ENCODE peak calls at places on chromosomes 1 and 21, in seven cellular contexts. A, M, H, C, Y, V and U are unnamed samples.

GRCh38 chr1:220976390-220976789 is 97.1 kb downstream of the HLX start:
- DNase-seq in A (no peak), M (no peak), H (no peak), C (no peak), Y (no peak), V (no peak), U (no peak)

GRCh38 chr1:68141801-68142440 is 90.4 kb downstream of the WLS start:
- DNase-seq in A (peak), M (peak), H (no peak), C (peak), Y (no peak), V (peak), U (no peak)

GRCh38 chr1:238779676-238780075 is 606.7 kb upstream of the CHRM3 start:
- DNase-seq in A (no peak), M (peak), H (no peak), C (no peak), Y (no peak), V (no peak), U (no peak)

GRCh38 chr1:241706967-241707366 is 54.9 kb downstream of the WDR64 start:
- DNase-seq in A (no peak), M (peak), H (no peak), C (peak), Y (no peak), V (no peak), U (no peak)

GRCh38 chr1:53246261-53247134 is 8.2 kb upstream of the MAGOH start:
- DNase-seq in A (no peak), M (peak), H (no peak), C (no peak), Y (no peak), V (peak), U (no peak)

GRCh38 chr1:26350701-26351590 is 3.0 kb downstream of the CRYBG2 start:
- DNase-seq in A (peak), M (peak), H (no peak), C (no peak), Y (no peak), V (peak), U (no peak)

GRCh38 chr1:245986404-245987221 is 520.5 kb downstream of the SMYD3 start:
- DNase-seq in A (no peak), M (peak), H (no peak), C (no peak), Y (no peak), V (peak), U (no peak)

GRCh38 chr1:218765753-218766152 is 407.9 kb upstream of the LYPLAL1 start:
- DNase-seq in A (no peak), M (no peak), H (no peak), C (no peak), Y (no peak), V (no peak), U (no peak)

GRCh38 chr1:70090875-70091274 is 114.5 kb downstream of the LRRC40 start:
- DNase-seq in A (no peak), M (peak), H (no peak), C (no peak), Y (no peak), V (peak), U (no peak)

GRCh38 chr1:214074477-214074876 is 86.7 kb downstream of the PROX1 start:
- DNase-seq in A (no peak), M (no peak), H (no peak), C (no peak), Y (no peak), V (no peak), U (no peak)

GRCh38 chr1:161473363-161473762 is 31.9 kb upstream of the FCGR2A start:
- DNase-seq in A (peak), M (no peak), H (no peak), C (no peak), Y (no peak), V (peak), U (no peak)

GRCh38 chr1:10948463-10948775 is 64.0 kb upstream of the TARDBP start:
- DNase-seq in A (no peak), M (no peak), H (no peak), C (no peak), Y (no peak), V (no peak), U (no peak)

GRCh38 chr1:14215151-14215550 is 383.3 kb upstream of the KAZN start:
- DNase-seq in A (no peak), M (peak), H (no peak), C (no peak), Y (no peak), V (no peak), U (no peak)

GRCh38 chr1:163535807-163536206 is 214.1 kb downstream of the NUF2 start:
- DNase-seq in A (peak), M (peak), H (no peak), C (no peak), Y (no peak), V (peak), U (no peak)
- TF ChIP-seq CTCF in A (peak), M (no peak), H (no peak), C (no peak), Y (peak), V (peak), U (peak)

GRCh38 chr1:179589524-179589923 is 2.1 kb upstream of the TDRD5 start:
- DNase-seq in A (no peak), M (no peak), H (no peak), C (no peak), Y (no peak), V (no peak), U (no peak)

GRCh38 chr1:179587336-179587735 is 4.3 kb upstream of the TDRD5 start:
- DNase-seq in A (no peak), M (no peak), H (no peak), C (no peak), Y (no peak), V (no peak), U (no peak)

GRCh38 chr1:179583869-179584268 is 7.8 kb upstream of the TDRD5 start:
- DNase-seq in A (no peak), M (no peak), H (no peak), C (no peak), Y (no peak), V (no peak), U (no peak)

GRCh38 chr1:179588425-179589024 is 3.1 kb upstream of the TDRD5 start:
- DNase-seq in A (no peak), M (no peak), H (no peak), C (peak), Y (no peak), V (no peak), U (peak)

GRCh38 chr1:179586107-179586823 is 5.4 kb upstream of the TDRD5 start:
- DNase-seq in A (peak), M (peak), H (no peak), C (peak), Y (peak), V (peak), U (peak)
- TF ChIP-seq CTCF in A (peak), M (peak), H (no peak), C (peak), Y (peak), V (peak), U (peak)

GRCh38 chr21:36583591-36583990 is 103.7 kb upstream of the CLDN14 start:
- DNase-seq in A (no peak), M (no peak), H (no peak), C (no peak), Y (no peak), V (no peak), U (no peak)

GRCh38 chr21:36587388-36587787 is 107.5 kb upstream of the CLDN14 start:
- DNase-seq in A (no peak), M (no peak), H (no peak), C (no peak), Y (no peak), V (peak), U (no peak)

GRCh38 chr21:36584980-36585940 is 105.3 kb upstream of the CLDN14 start:
- DNase-seq in A (peak), M (no peak), H (no peak), C (no peak), Y (no peak), V (peak), U (peak)

GRCh38 chr21:36591326-36591970 is 107.5 kb upstream of the SIM2 start:
- DNase-seq in A (no peak), M (no peak), H (no peak), C (no peak), Y (no peak), V (no peak), U (no peak)

GRCh38 chr21:36589352-36589971 is 109.5 kb upstream of the SIM2 start:
- DNase-seq in A (peak), M (peak), H (no peak), C (peak), Y (peak), V (peak), U (peak)
- TF ChIP-seq CTCF in A (peak), M (peak), H (no peak), C (peak), Y (peak), V (peak), U (peak)

DNA sequence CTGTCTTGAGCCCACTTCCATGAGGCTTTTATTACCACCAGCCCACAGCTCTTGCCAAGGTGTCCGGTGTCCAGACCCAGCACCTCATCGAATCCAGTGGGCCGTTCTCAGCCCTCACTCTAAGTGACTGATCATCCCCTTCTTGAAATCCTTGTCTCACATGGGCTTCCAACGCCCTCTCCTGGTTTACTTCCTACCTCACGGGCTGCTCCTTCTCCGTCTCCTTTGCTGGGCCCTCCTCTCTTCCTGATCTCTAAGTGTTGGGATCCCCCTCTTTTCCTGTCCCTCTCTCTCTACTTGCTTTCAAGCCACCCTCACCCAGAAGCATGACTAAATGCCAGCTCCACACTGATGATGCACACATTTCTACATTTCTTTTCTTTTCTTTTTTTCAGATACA is 9.0 kb upstream of the RHBG start:
- DNase-seq in A (peak), M (peak), H (no peak), C (no peak), Y (no peak), V (peak), U (no peak)
- TF ChIP-seq CTCF in A (peak), M (peak), H (no peak), C (no peak), Y (no peak), V (peak), U (no peak)

GRCh38 chr1:85228952-85229351 is 28.1 kb upstream of the SYDE2 start:
- DNase-seq in A (no peak), M (no peak), H (no peak), C (no peak), Y (no peak), V (no peak), U (no peak)

GRCh38 chr1:85229574-85230097 is 28.8 kb upstream of the SYDE2 start:
- DNase-seq in A (no peak), M (no peak), H (no peak), C (peak), Y (no peak), V (no peak), U (no peak)

GRCh38 chr1:85224734-85225623 is 24.2 kb upstream of the SYDE2 start:
- DNase-seq in A (peak), M (no peak), H (no peak), C (peak), Y (no peak), V (peak), U (no peak)

GRCh38 chr1:85225624-85226380 is 25.0 kb upstream of the SYDE2 start:
- DNase-seq in A (peak), M (peak), H (no peak), C (no peak), Y (no peak), V (peak), U (no peak)

DNA sequence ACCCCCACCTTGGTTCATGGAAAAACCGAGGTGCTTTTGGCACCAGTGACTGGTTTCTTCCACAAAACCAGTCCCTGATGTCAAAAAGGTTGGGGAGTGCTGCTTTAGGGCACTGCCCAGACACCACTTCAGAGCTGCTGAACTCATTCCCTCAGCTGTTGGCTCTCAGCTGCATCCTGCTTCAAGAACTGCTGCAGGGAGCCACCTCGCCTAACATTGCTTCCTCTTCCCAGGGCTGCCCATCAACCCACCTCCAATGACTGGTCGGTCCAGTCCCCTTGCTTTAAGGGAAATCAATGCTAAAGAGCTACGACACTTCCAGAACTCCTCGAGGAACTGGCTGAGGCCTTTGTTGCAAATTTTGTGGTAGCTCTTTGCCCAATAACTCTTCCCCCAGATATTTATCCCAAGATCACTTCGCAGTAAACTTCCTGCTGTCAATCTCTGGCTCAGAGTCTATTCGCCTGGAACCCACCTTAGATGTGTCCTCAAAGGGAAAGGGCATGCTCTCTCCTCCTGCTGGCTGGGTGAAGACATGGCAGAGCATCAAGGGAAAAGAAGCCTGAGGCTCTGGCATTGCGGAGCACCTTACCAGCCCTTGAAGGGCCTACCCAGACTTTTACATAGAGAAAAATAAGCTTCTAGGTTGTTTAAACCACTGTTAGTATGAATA is 29.0 kb downstream of the C1orf52 start:
- DNase-seq in A (peak), M (no peak), H (no peak), C (peak), Y (no peak), V (no peak), U (no peak)
- TF ChIP-seq CTCF in A (peak), M (peak), H (no peak), C (peak), Y (no peak), V (peak), U (peak)